ENCODE peak calls at places on chromosome 18, in five cellular contexts. One of them, this sample, is unnamed.
A peak's percentile ranks its signal among the peaks of the same experiment; 100 is the strongest.

GRCh38 chr18:31400191-31400590 is 23.6 kb downstream of the DSG4 start:
- DNase-seq in fibroblast of lung: no peak
- DNase-seq in suprapubic skin: no peak
- DNase-seq in IMR-90: no peak
- DNase-seq in ovary: no peak
- DNase-seq in this sample: no peak

GRCh38 chr18:28794459-28795245 is 617.7 kb upstream of the CDH2 start:
- DNase-seq in fibroblast of lung: no peak
- DNase-seq in suprapubic skin: no peak
- DNase-seq in IMR-90: peak; percentile 55
- DNase-seq in ovary: no peak
- DNase-seq in this sample: peak; percentile 94

GRCh38 chr18:6281874-6282273 is 132.8 kb downstream of the L3MBTL4 start:
- DNase-seq in fibroblast of lung: no peak
- DNase-seq in suprapubic skin: no peak
- DNase-seq in IMR-90: no peak
- DNase-seq in ovary: no peak
- DNase-seq in this sample: no peak

GRCh38 chr18:13425357-13426095 is 207.0 kb downstream of the LDLRAD4 start:
- DNase-seq in fibroblast of lung: no peak
- DNase-seq in suprapubic skin: no peak
- DNase-seq in IMR-90: no peak
- DNase-seq in ovary: no peak
- DNase-seq in this sample: no peak

GRCh38 chr18:57428221-57429150 is 6.7 kb upstream of the ONECUT2 start:
- DNase-seq in fibroblast of lung: no peak
- DNase-seq in suprapubic skin: no peak
- DNase-seq in IMR-90: no peak
- DNase-seq in ovary: no peak
- DNase-seq in this sample: no peak

GRCh38 chr18:9561774-9562173 is 52.6 kb downstream of the PPP4R1 start:
- DNase-seq in fibroblast of lung: no peak
- DNase-seq in suprapubic skin: no peak
- DNase-seq in IMR-90: no peak
- DNase-seq in ovary: no peak
- DNase-seq in this sample: no peak

GRCh38 chr18:55768255-55768654 is 180.3 kb upstream of the TCF4 start:
- DNase-seq in fibroblast of lung: no peak
- DNase-seq in suprapubic skin: no peak
- DNase-seq in IMR-90: peak; percentile 36
- DNase-seq in ovary: no peak
- DNase-seq in this sample: no peak

GRCh38 chr18:29251681-29252080 is 1074.8 kb upstream of the CDH2 start:
- DNase-seq in fibroblast of lung: no peak
- DNase-seq in suprapubic skin: no peak
- DNase-seq in IMR-90: no peak
- DNase-seq in ovary: no peak
- DNase-seq in this sample: no peak

GRCh38 chr18:67516432-67517223 is at the start of gene DSEL:
- DNase-seq in fibroblast of lung: peak; percentile 96
- DNase-seq in suprapubic skin: peak; percentile 99
- DNase-seq in IMR-90: peak; percentile 94
- DNase-seq in ovary: peak; percentile 99
- DNase-seq in this sample: peak; percentile 72

GRCh38 chr18:67514901-67515540 is 1.5 kb downstream of the DSEL start:
- DNase-seq in fibroblast of lung: peak; percentile 30
- DNase-seq in suprapubic skin: no peak
- DNase-seq in IMR-90: peak; percentile 48
- DNase-seq in ovary: no peak
- DNase-seq in this sample: no peak

GRCh38 chr18:67513285-67513684 is 3.2 kb downstream of the DSEL start:
- DNase-seq in fibroblast of lung: peak; percentile 7
- DNase-seq in suprapubic skin: no peak
- DNase-seq in IMR-90: no peak
- DNase-seq in ovary: no peak
- DNase-seq in this sample: no peak

GRCh38 chr18:67515987-67516431 is 511 bp downstream of the DSEL start:
- DNase-seq in fibroblast of lung: peak; percentile 88
- DNase-seq in suprapubic skin: peak; percentile 91
- DNase-seq in IMR-90: peak; percentile 85
- DNase-seq in ovary: peak; percentile 90
- DNase-seq in this sample: peak; percentile 55

GRCh38 chr18:67514465-67514864 is 2.1 kb downstream of the DSEL start:
- DNase-seq in fibroblast of lung: peak; percentile 17
- DNase-seq in suprapubic skin: no peak
- DNase-seq in IMR-90: peak; percentile 23
- DNase-seq in ovary: no peak
- DNase-seq in this sample: no peak
- H3K4me3 ChIP-seq in fibroblast of lung: peak overlapping the region; percentile 89
- H3K4me3 ChIP-seq in suprapubic skin: no peak overlapping the region
- H3K4me3 ChIP-seq in IMR-90: peak overlapping the region; percentile 96
- H3K4me3 ChIP-seq in ovary: no peak overlapping the region
- H3K4me3 ChIP-seq in this sample: no peak overlapping the region

GRCh38 chr18:80086281-80086680 is 22.8 kb upstream of the ADNP2 start:
- DNase-seq in fibroblast of lung: no peak
- DNase-seq in suprapubic skin: no peak
- DNase-seq in IMR-90: peak; percentile 49
- DNase-seq in ovary: no peak
- DNase-seq in this sample: no peak

GRCh38 chr18:80088036-80088435 is 21.0 kb upstream of the ADNP2 start:
- DNase-seq in fibroblast of lung: no peak
- DNase-seq in suprapubic skin: no peak
- DNase-seq in IMR-90: no peak
- DNase-seq in ovary: no peak
- DNase-seq in this sample: no peak

GRCh38 chr18:80088823-80089222 is 20.2 kb upstream of the ADNP2 start:
- DNase-seq in fibroblast of lung: no peak
- DNase-seq in suprapubic skin: no peak
- DNase-seq in IMR-90: no peak
- DNase-seq in ovary: no peak
- DNase-seq in this sample: no peak
- H3K4me3 ChIP-seq in fibroblast of lung: no peak overlapping the region
- H3K4me3 ChIP-seq in suprapubic skin: no peak overlapping the region
- H3K4me3 ChIP-seq in IMR-90: no peak overlapping the region
- H3K4me3 ChIP-seq in ovary: no peak overlapping the region
- H3K4me3 ChIP-seq in this sample: no peak overlapping the region

DNA sequence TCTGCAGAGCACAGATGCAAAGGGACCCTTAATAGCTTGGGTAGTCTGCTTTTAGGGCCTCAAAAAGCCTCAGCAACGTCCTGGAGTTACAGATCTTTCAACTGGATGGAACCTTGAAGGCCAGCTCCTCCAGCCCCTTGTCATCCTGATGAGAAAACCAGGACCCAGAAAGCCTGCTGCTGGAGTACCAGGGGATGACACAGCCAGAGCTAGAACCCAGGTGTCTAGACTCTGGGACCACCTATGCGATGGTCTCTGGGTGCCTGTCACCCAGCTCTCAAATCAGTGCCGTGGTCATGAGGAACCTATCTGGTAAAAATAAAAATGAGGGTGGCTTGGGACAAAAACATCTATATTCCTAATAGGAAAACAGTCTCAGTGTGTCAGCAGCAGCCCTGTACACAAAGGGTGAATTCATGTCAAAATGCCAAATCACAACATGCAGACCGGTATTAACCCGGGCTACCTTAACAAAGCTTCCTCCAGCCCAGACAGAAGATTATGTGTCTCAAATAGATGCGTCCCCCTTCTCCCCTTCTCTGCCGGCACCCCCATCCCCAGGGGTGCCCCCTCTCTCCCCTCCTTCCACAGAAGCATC is 28.5 kb downstream of the SMAD7 start:
- DNase-seq in fibroblast of lung: no peak
- DNase-seq in suprapubic skin: no peak
- DNase-seq in IMR-90: no peak
- DNase-seq in ovary: no peak
- DNase-seq in this sample: no peak
- H3K4me3 ChIP-seq in fibroblast of lung: peak overlapping the region; percentile 52
- H3K4me3 ChIP-seq in suprapubic skin: peak overlapping the region; percentile 43
- H3K4me3 ChIP-seq in IMR-90: no peak overlapping the region
- H3K4me3 ChIP-seq in ovary: peak overlapping the region; percentile 19
- H3K4me3 ChIP-seq in this sample: no peak overlapping the region

GRCh38 chr18:77993188-77993981 is 743.7 kb downstream of the GALR1 start:
- DNase-seq in fibroblast of lung: no peak
- DNase-seq in suprapubic skin: no peak
- DNase-seq in IMR-90: no peak
- DNase-seq in ovary: no peak
- DNase-seq in this sample: no peak
- H3K4me3 ChIP-seq in fibroblast of lung: no peak overlapping the region
- H3K4me3 ChIP-seq in suprapubic skin: no peak overlapping the region
- H3K4me3 ChIP-seq in IMR-90: no peak overlapping the region
- H3K4me3 ChIP-seq in ovary: no peak overlapping the region
- H3K4me3 ChIP-seq in this sample: no peak overlapping the region

GRCh38 chr18:79458131-79458838 is 62.6 kb downstream of the NFATC1 start:
- DNase-seq in fibroblast of lung: peak; percentile 64
- DNase-seq in suprapubic skin: no peak
- DNase-seq in IMR-90: peak; percentile 84
- DNase-seq in ovary: peak; percentile 70
- DNase-seq in this sample: peak; percentile 86
- H3K4me3 ChIP-seq in fibroblast of lung: no peak overlapping the region
- H3K4me3 ChIP-seq in suprapubic skin: peak overlapping the region; percentile 26
- H3K4me3 ChIP-seq in IMR-90: no peak overlapping the region
- H3K4me3 ChIP-seq in ovary: no peak overlapping the region
- H3K4me3 ChIP-seq in this sample: no peak overlapping the region

DNA sequence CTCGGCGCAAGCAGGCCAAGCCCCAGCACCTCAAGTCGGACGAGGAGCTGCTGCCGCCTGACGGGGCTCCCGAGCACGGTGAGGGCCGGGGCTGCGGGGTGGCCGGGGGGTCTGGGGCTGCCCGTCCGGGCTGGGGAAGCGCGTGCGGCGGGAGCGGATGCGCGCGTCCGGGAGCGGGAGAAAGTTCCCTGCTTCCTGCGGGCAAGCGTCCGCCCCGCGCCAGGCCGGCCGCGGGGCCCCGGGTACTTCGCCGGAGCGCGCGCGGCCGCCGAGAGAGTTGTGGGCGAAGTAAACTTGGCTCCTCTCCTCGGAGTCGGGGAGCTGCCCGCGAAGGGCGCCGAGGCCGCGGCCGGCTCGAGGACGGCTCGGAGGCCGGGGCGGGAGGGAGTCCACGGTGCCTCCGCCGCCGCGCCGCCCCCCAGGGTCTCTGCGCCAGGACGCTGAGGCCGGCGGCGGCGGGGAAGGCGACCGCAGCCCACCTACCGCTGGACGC is 707 bp downstream of the SALL3 start:
- DNase-seq in fibroblast of lung: no peak
- DNase-seq in suprapubic skin: no peak
- DNase-seq in IMR-90: no peak
- DNase-seq in ovary: no peak
- DNase-seq in this sample: no peak
- H3K4me3 ChIP-seq in fibroblast of lung: no peak overlapping the region
- H3K4me3 ChIP-seq in suprapubic skin: peak overlapping the region; percentile 31
- H3K4me3 ChIP-seq in IMR-90: no peak overlapping the region
- H3K4me3 ChIP-seq in ovary: no peak overlapping the region
- H3K4me3 ChIP-seq in this sample: no peak overlapping the region

GRCh38 chr18:46250812-46251173 is 146.6 kb downstream of the HAUS1 start:
- DNase-seq in fibroblast of lung: no peak
- DNase-seq in suprapubic skin: no peak
- DNase-seq in IMR-90: no peak
- DNase-seq in ovary: no peak
- DNase-seq in this sample: no peak
- H3K4me3 ChIP-seq in fibroblast of lung: no peak overlapping the region
- H3K4me3 ChIP-seq in suprapubic skin: no peak overlapping the region
- H3K4me3 ChIP-seq in IMR-90: no peak overlapping the region
- H3K4me3 ChIP-seq in ovary: no peak overlapping the region
- H3K4me3 ChIP-seq in this sample: no peak overlapping the region

DNA sequence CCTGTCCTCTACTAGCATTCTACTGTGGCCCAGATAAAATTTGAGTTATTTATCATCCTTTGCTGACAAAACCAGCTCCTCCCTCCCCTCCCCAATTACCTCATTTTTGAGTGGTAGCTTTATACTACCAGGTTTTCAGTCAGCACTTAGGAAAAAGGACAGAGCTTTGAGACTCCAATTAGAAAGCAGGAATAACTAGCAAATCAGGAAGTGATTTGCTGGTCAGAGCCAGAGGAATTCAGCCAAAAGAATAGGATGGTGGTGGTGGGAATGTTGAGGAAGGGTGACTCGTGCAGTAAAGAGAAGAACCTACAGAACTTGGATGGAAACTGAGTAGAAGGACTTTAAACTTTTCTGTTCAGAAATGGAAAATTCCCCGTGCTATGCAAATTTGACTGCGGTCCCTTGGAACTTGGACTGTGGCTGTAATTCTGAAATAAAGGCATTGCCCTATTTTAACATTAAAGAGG is 3.7 kb downstream of the MYL12B start:
- DNase-seq in fibroblast of lung: no peak
- DNase-seq in suprapubic skin: no peak
- DNase-seq in IMR-90: peak; percentile 75
- DNase-seq in ovary: no peak
- DNase-seq in this sample: no peak
- H3K4me3 ChIP-seq in fibroblast of lung: no peak overlapping the region
- H3K4me3 ChIP-seq in suprapubic skin: peak overlapping the region; percentile 6
- H3K4me3 ChIP-seq in IMR-90: no peak overlapping the region
- H3K4me3 ChIP-seq in ovary: no peak overlapping the region
- H3K4me3 ChIP-seq in this sample: peak overlapping the region; percentile 19

GRCh38 chr18:48860276-48861180 is 90.2 kb downstream of the SMAD7 start:
- DNase-seq in fibroblast of lung: no peak
- DNase-seq in suprapubic skin: no peak
- DNase-seq in IMR-90: no peak
- DNase-seq in ovary: peak; percentile 12
- DNase-seq in this sample: no peak
- H3K4me3 ChIP-seq in fibroblast of lung: no peak overlapping the region
- H3K4me3 ChIP-seq in suprapubic skin: no peak overlapping the region
- H3K4me3 ChIP-seq in IMR-90: no peak overlapping the region
- H3K4me3 ChIP-seq in ovary: no peak overlapping the region
- H3K4me3 ChIP-seq in this sample: no peak overlapping the region

This sample was measured in retinal pigment epithelial cell.